ENCODE peak calls at places on chromosomes 3 and 15, in ten cellular contexts. U is HEK293T; L is posterior cingulate gyrus; D is endothelial cell of umbilical vein; I is thoracic aorta; X is iPS DF 6.9; A is NCI-H2171; M is activated CD8-positive, alpha-beta memory T cell treated with anti-CD3 and anti-CD28 coated beads for 4 hours; K is stimulated activated CD8-positive, alpha-beta memory T cell treated with anti-CD3 and anti-CD28 coated beads, Interleukin-15, amount 100 ng/mL, for 4 hours; J is AG09319. C is an unnamed sample.

GRCh38 chr3:46856576-46857471 is 6.4 kb downstream of the MYL3 start:
- DNase-seq in U (no peak), L (peak), D (no peak), I (no peak), X (no peak), A (no peak), M (no peak), K (no peak), J (no peak), C (no peak)

GRCh38 chr3:156149781-156150375 is 29.5 kb downstream of the KCNAB1 start:
- DNase-seq in U (no peak), L (no peak), D (no peak), I (no peak), X (no peak), A (no peak), M (no peak), K (no peak), J (no peak), C (no peak)

GRCh38 chr15:71559098-71559497 is 251.3 kb upstream of the NR2E3 start:
- DNase-seq in U (no peak), L (no peak), D (no peak), I (no peak), X (no peak), A (no peak), M (no peak), K (no peak), J (peak), C (no peak)

GRCh38 chr15:52287114-52287513 is 8.5 kb downstream of the MYO5C start:
- DNase-seq in U (no peak), L (no peak), D (no peak), I (no peak), X (no peak), A (no peak), M (no peak), K (no peak), J (no peak), C (no peak)

GRCh38 chr3:54999159-54999558 is 71.3 kb upstream of the LRTM1 start:
- DNase-seq in U (peak), L (no peak), D (no peak), I (no peak), X (peak), A (peak), M (no peak), K (no peak), J (no peak), C (peak)

GRCh38 chr15:96132126-96132525 is 198.4 kb upstream of the NR2F2 start:
- DNase-seq in U (no peak), L (no peak), D (no peak), I (no peak), X (no peak), A (no peak), M (no peak), K (no peak), J (no peak), C (no peak)

GRCh38 chr3:171781711-171782127 is 28.6 kb downstream of the PLD1 start:
- DNase-seq in U (no peak), L (no peak), D (peak), I (no peak), X (no peak), A (no peak), M (no peak), K (no peak), J (no peak), C (no peak)

GRCh38 chr3:41581700-41582099 is 380.2 kb downstream of the ULK4 start:
- DNase-seq in U (no peak), L (no peak), D (no peak), I (no peak), X (no peak), A (no peak), M (no peak), K (no peak), J (no peak), C (no peak)

GRCh38 chr3:43161684-43162512 is 56.0 kb upstream of the POMGNT2 start:
- DNase-seq in U (no peak), L (no peak), D (peak), I (no peak), X (no peak), A (no peak), M (no peak), K (no peak), J (no peak), C (peak)

GRCh38 chr3:138850151-138850550 is 15.4 kb upstream of the PIK3CB start:
- DNase-seq in U (no peak), L (no peak), D (peak), I (no peak), X (no peak), A (no peak), M (no peak), K (no peak), J (no peak), C (no peak)

GRCh38 chr3:43629741-43630140 is 7.9 kb upstream of the ANO10 start:
- DNase-seq in U (no peak), L (no peak), D (no peak), I (no peak), X (no peak), A (no peak), M (no peak), K (no peak), J (no peak), C (no peak)

GRCh38 chr15:66472176-66472999 is 25.2 kb downstream of the SNAPC5 start:
- DNase-seq in U (no peak), L (no peak), D (peak), I (no peak), X (no peak), A (no peak), M (no peak), K (peak), J (peak), C (peak)

GRCh38 chr3:49120096-49120437 is 556 bp downstream of the USP19 start:
- DNase-seq in U (peak), L (no peak), D (peak), I (no peak), X (no peak), A (no peak), M (no peak), K (no peak), J (no peak), C (no peak)

C was measured in NT2/D1.